ENCODE peak calls at places on chromosome 13, in eight cellular contexts. D, L, Y, W, T, Z, K and G are unnamed samples.

GRCh38 chr13:40206241-40207109 is 460.0 kb downstream of the FOXO1 start:
- DNase-seq in D (no peak), L (no peak), Y (no peak), W (peak; percentile 100), T (no peak), Z (no peak), K (peak; percentile 81), G (peak; percentile 59)

GRCh38 chr13:90415902-90416301 is 931.6 kb upstream of the MIR17HG start:
- DNase-seq in D (no peak), L (no peak), Y (no peak), W (no peak), T (no peak), Z (no peak), K (peak; percentile 20), G (no peak)

GRCh38 chr13:108306768-108307332 is 37.3 kb downstream of the TNFSF13B start:
- DNase-seq in D (no peak), L (no peak), Y (no peak), W (no peak), T (no peak), Z (no peak), K (peak; percentile 6), G (no peak)

GRCh38 chr13:23020246-23020843 is 160.4 kb upstream of the SGCG start:
- DNase-seq in D (no peak), L (no peak), Y (peak; percentile 64), W (peak; percentile 72), T (peak; percentile 49), Z (peak; percentile 76), K (peak; percentile 36), G (peak; percentile 53)

GRCh38 chr13:105428816-105429215 is 1106.6 kb downstream of the EFNB2 start:
- DNase-seq in D (no peak), L (no peak), Y (no peak), W (peak; percentile 41), T (no peak), Z (no peak), K (peak; percentile 59), G (no peak)

GRCh38 chr13:53191091-53191490 is 162.5 kb downstream of the OLFM4 start:
- DNase-seq in D (no peak), L (no peak), Y (no peak), W (peak; percentile 81), T (no peak), Z (peak; percentile 82), K (peak; percentile 6), G (no peak)

GRCh38 chr13:108961542-108962125 is 332.2 kb downstream of the MYO16 start:
- DNase-seq in D (peak; percentile 63), L (no peak), Y (no peak), W (peak; percentile 61), T (no peak), Z (peak; percentile 74), K (peak; percentile 43), G (no peak)

GRCh38 chr13:76189882-76190519 is 553.9 kb downstream of the LMO7 start:
- DNase-seq in D (no peak), L (no peak), Y (no peak), W (no peak), T (no peak), Z (no peak), K (no peak), G (no peak)

GRCh38 chr13:109667754-109668360 is 118.5 kb downstream of the IRS2 start:
- DNase-seq in D (no peak), L (no peak), Y (no peak), W (peak; percentile 33), T (no peak), Z (peak; percentile 69), K (no peak), G (no peak)

GRCh38 chr13:113129921-113130750 is 7.5 kb downstream of the F10 start:
- DNase-seq in D (no peak), L (no peak), Y (peak; percentile 59), W (no peak), T (no peak), Z (no peak), K (peak; percentile 31), G (no peak)

GRCh38 chr13:80408270-80408669 is 67.3 kb upstream of the SPRY2 start:
- DNase-seq in D (no peak), L (no peak), Y (no peak), W (no peak), T (no peak), Z (no peak), K (no peak), G (no peak)

GRCh38 chr13:32408296-32408998 is 19.5 kb downstream of the N4BP2L1 start:
- DNase-seq in D (no peak), L (no peak), Y (no peak), W (no peak), T (no peak), Z (no peak), K (peak; percentile 6), G (no peak)

GRCh38 chr13:43767351-43767901 is 19.3 kb downstream of the ENOX1 start:
- DNase-seq in D (no peak), L (no peak), Y (no peak), W (no peak), T (no peak), Z (no peak), K (no peak), G (no peak)

GRCh38 chr13:113401452-113402415 is 37.8 kb upstream of the GRTP1 start:
- DNase-seq in D (no peak), L (no peak), Y (peak; percentile 56), W (no peak), T (no peak), Z (no peak), K (no peak), G (no peak)

GRCh38 chr13:31367410-31367809 is 167.6 kb downstream of the B3GLCT start:
- DNase-seq in D (no peak), L (no peak), Y (no peak), W (no peak), T (no peak), Z (no peak), K (no peak), G (no peak)
- TF ChIP-seq CTCF in D (no peak), L (no peak), Y (no peak), W (no peak), T (no peak), Z (no peak), K (no peak), G (no peak)

GRCh38 chr13:99990045-99990977 is 8.7 kb downstream of the ZIC2 start:
- DNase-seq in D (no peak), L (no peak), Y (no peak), W (no peak), T (no peak), Z (peak; percentile 63), K (no peak), G (no peak)

GRCh38 chr13:99988469-99989375 is 7.1 kb downstream of the ZIC2 start:
- DNase-seq in D (no peak), L (no peak), Y (no peak), W (no peak), T (no peak), Z (peak; percentile 70), K (no peak), G (no peak)

GRCh38 chr13:99991013-99991805 is 9.6 kb downstream of the ZIC2 start:
- DNase-seq in D (no peak), L (no peak), Y (no peak), W (no peak), T (no peak), Z (peak; percentile 39), K (no peak), G (no peak)

GRCh38 chr13:99987180-99988047 is 5.8 kb downstream of the ZIC2 start:
- DNase-seq in D (no peak), L (no peak), Y (no peak), W (no peak), T (no peak), Z (peak; percentile 71), K (no peak), G (no peak)

DNA sequence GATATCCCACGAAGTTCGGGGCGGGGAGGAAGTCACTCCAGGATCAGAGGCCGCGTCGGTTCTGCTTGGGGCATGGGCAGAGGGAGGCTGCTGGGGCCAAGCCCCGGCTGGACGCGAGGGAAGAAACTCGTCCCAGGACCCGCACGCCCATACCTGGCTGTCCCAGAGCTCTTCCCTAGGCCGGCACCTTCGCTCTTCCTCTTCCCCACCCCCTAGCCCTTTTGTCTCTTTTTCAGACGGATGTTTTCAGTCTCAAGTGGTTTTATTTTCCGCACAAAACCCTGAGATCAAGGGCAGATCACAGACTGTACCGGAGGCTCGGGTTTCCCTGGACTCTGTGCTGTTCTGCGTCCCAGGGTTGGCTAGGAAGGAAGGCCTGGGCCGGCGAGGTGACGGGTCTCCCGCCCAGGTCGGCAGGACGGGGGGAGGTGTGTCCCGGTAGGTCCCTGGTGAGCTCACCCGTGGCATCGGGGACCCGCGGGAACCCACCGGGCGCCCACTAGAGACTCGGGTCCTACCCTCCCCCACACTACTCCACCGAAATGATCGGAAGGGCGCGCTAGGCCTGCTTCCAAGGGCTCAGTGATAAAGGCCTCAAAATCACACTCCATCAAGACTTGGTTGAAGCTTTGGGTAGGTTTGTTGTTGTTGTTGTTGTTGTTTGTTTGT is 7.9 kb downstream of the ZIC2 start:
- DNase-seq in D (no peak), L (no peak), Y (peak; percentile 62), W (no peak), T (no peak), Z (peak; percentile 56), K (no peak), G (no peak)
- H3K27me3 ChIP-seq in D (no peaks in the 10 kb centered on the region), L (peaks cover 11% of the 10 kb centered on the region), Y (peaks cover 61% of the 10 kb centered on the region), W (peaks cover 75% of the 10 kb centered on the region), T (peaks cover 97% of the 10 kb centered on the region), Z (peaks cover 72% of the 10 kb centered on the region), K (peaks cover 84% of the 10 kb centered on the region), G (no peaks in the 10 kb centered on the region)

GRCh38 chr13:48398450-48399095 is 14.3 kb downstream of the LPAR6 start:
- DNase-seq in D (no peak), L (no peak), Y (no peak), W (peak; percentile 61), T (no peak), Z (no peak), K (peak; percentile 30), G (peak; percentile 7)

GRCh38 chr13:48400090-48400694 is 12.7 kb downstream of the LPAR6 start:
- DNase-seq in D (no peak), L (no peak), Y (no peak), W (peak; percentile 64), T (no peak), Z (no peak), K (peak; percentile 13), G (no peak)

GRCh38 chr13:48402325-48402962 is 10.5 kb downstream of the LPAR6 start:
- DNase-seq in D (no peak), L (no peak), Y (no peak), W (no peak), T (no peak), Z (no peak), K (no peak), G (no peak)

GRCh38 chr13:48401480-48401879 is 11.4 kb downstream of the LPAR6 start:
- DNase-seq in D (no peak), L (no peak), Y (no peak), W (peak; percentile 12), T (no peak), Z (no peak), K (no peak), G (no peak)

GRCh38 chr13:48400820-48401219 is 12.1 kb downstream of the LPAR6 start:
- DNase-seq in D (peak; percentile 40), L (no peak), Y (no peak), W (peak; percentile 98), T (no peak), Z (no peak), K (peak; percentile 79), G (peak; percentile 14)
- TF ChIP-seq CTCF in D (no peak), L (no peak), Y (no peak), W (no peak), T (peak; percentile 13), Z (no peak), K (no peak), G (no peak)

GRCh38 chr13:49217962-49218492 is 2.1 kb upstream of the MLNR start:
- DNase-seq in D (no peak), L (no peak), Y (no peak), W (no peak), T (no peak), Z (no peak), K (no peak), G (no peak)
- H3K27me3 ChIP-seq in D (peaks cover 18% of the 10 kb centered on the region), L (no peaks in the 10 kb centered on the region), Y (peaks cover 7% of the 10 kb centered on the region), W (peaks cover 34% of the 10 kb centered on the region), T (peaks cover 27% of the 10 kb centered on the region), Z (peaks cover 71% of the 10 kb centered on the region), K (peaks cover 47% of the 10 kb centered on the region), G (peaks cover 44% of the 10 kb centered on the region)

GRCh38 chr13:91576590-91576989 is 178.2 kb downstream of the GPC5 start:
- DNase-seq in D (no peak), L (no peak), Y (no peak), W (no peak), T (no peak), Z (peak; percentile 53), K (no peak), G (no peak)
- TF ChIP-seq CTCF in D (peak; percentile 23), L (no peak), Y (no peak), W (peak; percentile 2), T (no peak), Z (peak; percentile 71), K (peak; percentile 27), G (peak; percentile 50)